ENCODE peak calls at places on chromosomes 12 and 14, in four cellular contexts. S is left cardiac atrium, P is MV-4-11, T is dorsolateral prefrontal cortex. X is an unnamed sample.

GRCh38 chr12:54991161-54991991 is 6.8 kb upstream of the TESPA1 start:
- DNase-seq in T (no peak), S (no peak), P (peak; percentile 34), X (no peak)

GRCh38 chr14:93045211-93045674 is 70.5 kb downstream of the ITPK1 start:
- DNase-seq in P (peak; percentile 17), S (no peak), T (no peak), X (no peak)

GRCh38 chr12:87796961-87797516 is 232.2 kb downstream of the C12orf50 start:
- DNase-seq in P (no peak), S (no peak), T (no peak), X (no peak)

GRCh38 chr14:100137173-100137572 is 22.3 kb downstream of the DEGS2 start:
- DNase-seq in T (no peak), P (no peak), S (no peak), X (no peak)

GRCh38 chr14:56855891-56856461 is 45.7 kb upstream of the OTX2 start:
- DNase-seq in S (no peak), T (no peak), P (no peak), X (no peak)

GRCh38 chr14:85088231-85088630 is 441.7 kb upstream of the FLRT2 start:
- DNase-seq in P (no peak), S (no peak), T (no peak), X (no peak)

GRCh38 chr12:68290126-68290525 is 36.7 kb upstream of the IL22 start:
- DNase-seq in S (no peak), P (no peak), T (no peak), X (no peak)

GRCh38 chr12:86613306-86613705 is 357.1 kb upstream of the MGAT4C start:
- DNase-seq in S (no peak), P (peak; percentile 78), T (no peak), X (no peak)

GRCh38 chr12:6646276-6647082 is 753 bp downstream of the ACRBP start:
- DNase-seq in S (no peak), T (no peak), P (no peak), X (no peak)

GRCh38 chr12:113462117-113462774 is 9.4 kb downstream of the LHX5 start:
- DNase-seq in P (peak; percentile 54), T (peak; percentile 66), S (peak; percentile 84), X (peak; percentile 14)